ENCODE peak calls at places on chromosome 20, in six cellular contexts. Y is PC-9, K is mesendoderm, R is sigmoid colon, J is neuronal stem cell, P is left ventricle myocardium inferior. I is an unnamed sample.

GRCh38 chr20:41632896-41633295 is 14.7 kb upstream of the CHD6 start:
- DNase-seq in K (no peak), Y (no peak), P (no peak), J (no peak), R (no peak), I (no peak)

GRCh38 chr20:36975085-36975829 is 23.7 kb upstream of the SAMHD1 start:
- DNase-seq in K (no peak), Y (no peak), J (no peak), R (peak; percentile 14), P (no peak), I (no peak)

GRCh38 chr20:33169176-33169794 is 1.3 kb downstream of the BPIFA2 start:
- DNase-seq in P (no peak), J (no peak), R (no peak), K (peak; percentile 36), Y (no peak), I (no peak)

GRCh38 chr20:48771542-48771941 is 56.3 kb downstream of the PREX1 start:
- DNase-seq in P (no peak), Y (no peak), K (no peak), R (no peak), J (no peak), I (no peak)

GRCh38 chr20:12594410-12595130 is 414.2 kb upstream of the SPTLC3 start:
- DNase-seq in J (no peak), Y (no peak), R (no peak), K (peak; percentile 34), P (no peak), I (no peak)

GRCh38 chr20:44153636-44154043 is 33.3 kb downstream of the JPH2 start:
- DNase-seq in R (peak; percentile 50), P (no peak), K (peak; percentile 87), Y (peak; percentile 29), J (no peak), I (no peak)

GRCh38 chr20:4195499-4195898 is 180.1 kb upstream of the RNF24 start:
- DNase-seq in J (no peak), K (peak; percentile 60), P (no peak), R (no peak), Y (no peak), I (no peak)

GRCh38 chr20:37640600-37641561 is 52.9 kb upstream of the CTNNBL1 start:
- DNase-seq in J (no peak), P (no peak), K (no peak), Y (no peak), R (no peak), I (no peak)

GRCh38 chr20:34299925-34300806 is 3.0 kb downstream of the AHCY start:
- DNase-seq in P (no peak), R (no peak), Y (no peak), J (no peak), K (no peak), I (no peak)

GRCh38 chr20:60990647-60991046 is 261.4 kb upstream of the CDH4 start:
- DNase-seq in R (no peak), J (no peak), Y (no peak), P (no peak), K (no peak), I (no peak)

GRCh38 chr20:24987244-24987643 is 5.3 kb downstream of the APMAP start:
- DNase-seq in K (no peak), P (no peak), R (no peak), J (no peak), Y (no peak), I (no peak)

GRCh38 chr20:59515013-59515905 is 89.1 kb upstream of the PHACTR3 start:
- DNase-seq in K (peak; percentile 86), Y (peak; percentile 64), J (peak; percentile 71), P (peak; percentile 69), R (no peak), I (peak; percentile 65)

GRCh38 chr20:16434087-16434664 is 139.1 kb downstream of the KIF16B start:
- DNase-seq in P (peak; percentile 35), J (peak; percentile 5), K (peak; percentile 81), R (no peak), Y (peak; percentile 28), I (no peak)

GRCh38 chr20:41574802-41575389 is 43.3 kb downstream of the CHD6 start:
- DNase-seq in Y (no peak), J (no peak), P (no peak), K (peak; percentile 29), R (no peak), I (no peak)

GRCh38 chr20:25139061-25139705 is 56.3 kb upstream of the ENTPD6 start:
- DNase-seq in K (peak; percentile 38), R (no peak), P (no peak), J (no peak), Y (no peak), I (no peak)

GRCh38 chr20:62835931-62836861 is 19.3 kb downstream of the COL9A3 start:
- DNase-seq in K (no peak), Y (no peak), P (no peak), R (peak; percentile 65), J (no peak), I (no peak)

GRCh38 chr20:14434379-14435136 is 97.1 kb upstream of the FLRT3 start:
- DNase-seq in J (no peak), K (peak; percentile 12), R (no peak), Y (no peak), P (no peak), I (no peak)

GRCh38 chr20:10505320-10506226 is 70.5 kb downstream of the SLX4IP start:
- DNase-seq in R (peak; percentile 92), Y (no peak), J (no peak), P (no peak), K (no peak), I (no peak)

GRCh38 chr20:38882600-38882999 is 43.6 kb upstream of the FAM83D start:
- DNase-seq in Y (no peak), R (no peak), P (no peak), J (no peak), K (no peak), I (no peak)

GRCh38 chr20:38883981-38884733 is 42.1 kb upstream of the FAM83D start:
- DNase-seq in K (no peak), P (no peak), Y (no peak), R (no peak), J (no peak), I (no peak)

GRCh38 chr20:38883081-38883980 is 42.9 kb upstream of the FAM83D start:
- DNase-seq in P (no peak), J (no peak), K (no peak), Y (no peak), R (no peak), I (no peak)

GRCh38 chr20:38880952-38881735 is 45.1 kb upstream of the FAM83D start:
- DNase-seq in Y (no peak), P (no peak), J (no peak), R (no peak), K (no peak), I (no peak)

DNA sequence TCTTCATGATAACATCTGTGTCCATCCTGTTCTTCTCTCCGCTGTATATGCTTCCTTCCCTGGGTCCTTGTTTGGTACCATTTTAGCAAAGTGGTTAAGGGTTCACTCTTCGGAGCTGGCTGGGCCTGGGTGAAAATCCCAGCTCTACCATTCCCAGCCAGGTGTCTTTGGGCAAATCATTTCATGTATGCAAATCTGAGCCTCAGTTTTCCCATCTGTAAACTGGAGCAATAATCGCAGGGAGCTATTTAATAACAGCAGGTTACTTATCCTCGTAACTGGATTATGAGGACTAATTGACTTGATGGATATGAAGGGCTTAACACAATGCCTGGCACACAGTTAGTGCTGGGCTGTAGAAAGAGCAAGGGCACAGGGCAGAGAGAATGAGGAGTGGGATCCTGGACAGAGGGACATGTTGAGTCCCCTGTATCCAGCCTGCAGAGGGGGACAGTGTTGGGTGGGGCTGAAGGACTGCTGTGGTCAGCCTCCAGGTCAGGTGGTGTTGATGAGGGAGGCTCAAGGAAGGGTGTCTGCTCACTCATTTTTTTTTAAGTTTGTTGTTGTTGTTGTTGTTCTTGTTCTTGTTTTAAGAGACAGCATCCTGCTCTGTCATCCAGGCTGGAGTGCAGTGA is 44.3 kb upstream of the FAM83D start:
- DNase-seq in K (no peak), P (no peak), Y (no peak), J (no peak), R (no peak), I (no peak)
- H3K4me1 ChIP-seq in K (no peaks in the 10 kb centered on the region), P (peaks cover 44% of the 10 kb centered on the region), Y (peaks cover 3% of the 10 kb centered on the region), J (no peaks in the 10 kb centered on the region), R (no peaks in the 10 kb centered on the region), I (no peaks in the 10 kb centered on the region)

GRCh38 chr20:50517817-50518154 is 7.6 kb downstream of the PTPN1 start:
- DNase-seq in Y (no peak), R (no peak), P (no peak), J (no peak), K (no peak), I (no peak)

GRCh38 chr20:50519036-50519780 is 9.0 kb downstream of the PTPN1 start:
- DNase-seq in K (no peak), Y (no peak), P (no peak), R (no peak), J (no peak), I (no peak)

GRCh38 chr20:50516935-50517816 is 7.0 kb downstream of the PTPN1 start:
- DNase-seq in Y (no peak), J (no peak), R (no peak), K (no peak), P (no peak), I (no peak)

GRCh38 chr20:50516180-50516934 is 6.2 kb downstream of the PTPN1 start:
- DNase-seq in J (no peak), P (no peak), R (no peak), K (no peak), Y (no peak), I (no peak)

GRCh38 chr20:50518270-50518721 is 8.1 kb downstream of the PTPN1 start:
- DNase-seq in R (no peak), J (no peak), Y (no peak), K (no peak), P (no peak), I (no peak)
- H3K4me1 ChIP-seq in R (peaks cover 89% of the 10 kb centered on the region), J (peaks cover 10% of the 10 kb centered on the region), Y (peaks cover 16% of the 10 kb centered on the region), K (no peaks in the 10 kb centered on the region), P (peaks cover 100% of the 10 kb centered on the region), I (peaks cover 19% of the 10 kb centered on the region)

DNA sequence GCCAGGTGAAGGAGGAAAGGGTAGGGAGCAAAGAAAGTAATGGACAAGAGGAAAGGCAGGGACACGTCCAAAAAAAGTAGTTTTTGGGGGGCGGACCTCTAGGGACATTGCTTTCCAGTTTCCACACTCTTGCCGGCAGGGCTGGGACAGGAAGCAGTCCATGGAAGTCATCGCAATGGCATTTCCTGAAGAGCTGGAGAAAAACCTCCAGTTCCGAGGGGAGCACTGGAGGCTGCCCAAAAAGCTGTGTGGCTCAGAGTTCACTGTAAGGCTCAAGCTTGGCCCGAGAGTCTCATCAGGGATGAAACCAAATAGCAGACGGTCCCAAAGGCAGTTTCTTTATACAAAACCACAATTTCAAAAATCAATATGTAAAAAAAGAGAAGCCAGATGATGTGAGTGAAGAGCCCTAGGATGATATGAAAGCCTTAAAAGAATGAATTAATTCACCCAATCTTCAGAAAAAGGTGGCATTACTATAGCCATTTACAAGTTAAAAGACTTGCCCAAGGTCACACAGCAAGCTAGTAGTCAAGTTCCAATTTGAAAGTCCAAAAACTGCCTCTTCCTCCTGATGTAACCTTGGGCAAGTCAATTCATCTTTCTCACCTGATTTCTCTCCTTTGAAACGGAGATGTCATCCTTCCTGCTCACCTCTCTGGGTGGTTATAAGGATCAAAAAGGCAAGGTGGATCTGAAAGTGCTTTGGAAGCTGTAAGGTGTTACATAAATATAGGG is 9.2 kb downstream of the BCL2L1 start:
- DNase-seq in R (peak; percentile 95), K (peak; percentile 90), Y (peak; percentile 80), P (peak; percentile 84), J (no peak), I (peak; percentile 91)
- H3K4me1 ChIP-seq in R (peaks cover 76% of the 10 kb centered on the region), K (peaks cover 17% of the 10 kb centered on the region), Y (peaks cover 96% of the 10 kb centered on the region), P (peaks cover 100% of the 10 kb centered on the region), J (peaks cover 14% of the 10 kb centered on the region), I (peaks cover 2% of the 10 kb centered on the region)

DNA sequence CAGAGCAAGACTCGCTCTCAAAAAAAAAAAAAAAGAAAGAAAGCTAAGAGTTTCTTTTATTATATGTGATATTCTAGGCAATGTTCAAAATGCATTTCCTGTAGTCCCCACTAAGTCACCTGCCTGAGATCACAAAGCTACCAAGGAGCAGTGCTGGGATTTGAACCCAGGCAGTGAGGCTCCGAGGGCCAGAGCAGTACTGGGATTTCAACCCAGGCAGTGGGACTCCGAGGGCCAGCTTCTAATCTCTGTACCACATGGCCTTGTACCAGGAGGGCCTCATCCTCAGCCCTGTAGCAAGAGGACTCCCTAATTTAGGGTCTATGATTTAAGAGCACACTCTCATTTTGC is 39.7 kb downstream of the ZMYND8 start:
- DNase-seq in R (no peak), K (no peak), J (no peak), P (no peak), Y (no peak), I (no peak)
- H3K4me1 ChIP-seq in R (peaks cover 73% of the 10 kb centered on the region), K (peaks cover 45% of the 10 kb centered on the region), J (peaks cover 51% of the 10 kb centered on the region), P (peaks cover 94% of the 10 kb centered on the region), Y (peaks cover 79% of the 10 kb centered on the region), I (no peaks in the 10 kb centered on the region)